ENCODE peak calls at places on chromosomes 5 and 9, in ten cellular contexts. D is suprapubic skin, L is right lobe of liver, J is adrenal gland, Y is IMR-90, A is HCT116, K is uterus, V is body of pancreas, F is GM12878, C is HepG2. B is an unnamed sample.
A peak's percentile ranks its signal among the peaks of the same experiment; 100 is the strongest.

GRCh38 chr9:130642926-130643325 is 21.5 kb upstream of the PRDM12 start:
- DNase-seq in A (no peak), K (no peak), F (no peak), Y (no peak), V (no peak), J (no peak), D (no peak), C (no peak), L (no peak), B (no peak)

GRCh38 chr9:99356512-99356971 is 134.5 kb downstream of the SEC61B start:
- DNase-seq in F (no peak), K (no peak), D (no peak), A (no peak), L (peak; percentile 98), Y (no peak), J (no peak), C (no peak), V (no peak), B (no peak)

GRCh38 chr9:99472240-99472915 is 250.3 kb downstream of the SEC61B start:
- DNase-seq in V (no peak), L (no peak), F (no peak), D (no peak), C (no peak), J (no peak), A (no peak), Y (no peak), K (no peak), B (no peak)

GRCh38 chr9:136667217-136667939 is 4.7 kb downstream of the EGFL7 start:
- DNase-seq in F (no peak), V (no peak), L (no peak), J (no peak), C (no peak), Y (no peak), A (no peak), K (no peak), D (no peak), B (no peak)

GRCh38 chr9:19464764-19465570 is 56.2 kb downstream of the ACER2 start:
- DNase-seq in K (peak; percentile 82), A (peak; percentile 49), C (peak; percentile 73), F (no peak), Y (peak; percentile 81), V (peak; percentile 94), J (peak; percentile 85), D (no peak), L (peak; percentile 79), B (peak; percentile 10)

GRCh38 chr9:75636427-75637045 is 253.9 kb upstream of the PCSK5 start:
- DNase-seq in V (no peak), J (no peak), F (no peak), A (no peak), L (no peak), D (no peak), C (no peak), Y (no peak), K (no peak), B (no peak)

GRCh38 chr5:115601709-115602584 is at the start of gene TICAM2:
- DNase-seq in F (peak; percentile 77), K (peak; percentile 64), D (peak; percentile 83), L (peak; percentile 81), V (peak; percentile 72), C (no peak), J (peak; percentile 85), A (no peak), Y (peak; percentile 67), B (peak; percentile 15)

GRCh38 chr5:173823721-173824567 is 64.2 kb upstream of the CPEB4 start:
- DNase-seq in C (peak; percentile 98), K (no peak), F (no peak), Y (peak; percentile 85), D (no peak), A (no peak), L (peak; percentile 91), J (peak; percentile 63), V (peak; percentile 64), B (no peak)

GRCh38 chr5:148615644-148616283 is 38.6 kb downstream of the HTR4 start:
- DNase-seq in D (no peak), A (no peak), K (no peak), J (no peak), C (no peak), Y (peak; percentile 11), L (no peak), V (no peak), F (no peak), B (no peak)

GRCh38 chr9:72656021-72656420 is 134.6 kb downstream of the TMC1 start:
- DNase-seq in D (no peak), J (no peak), V (no peak), F (no peak), Y (no peak), C (no peak), K (no peak), A (no peak), L (no peak), B (no peak)

GRCh38 chr9:130138791-130139190 is 33.4 kb upstream of the NCS1 start:
- DNase-seq in V (peak; percentile 38), C (no peak), K (peak; percentile 84), D (no peak), Y (peak; percentile 97), F (no peak), A (no peak), J (peak; percentile 95), L (no peak), B (no peak)

GRCh38 chr9:133862585-133863041 is 124.5 kb upstream of the SARDH start:
- DNase-seq in C (no peak), K (no peak), J (peak; percentile 75), D (no peak), Y (no peak), V (no peak), L (peak; percentile 69), A (no peak), F (no peak), B (no peak)

DNA sequence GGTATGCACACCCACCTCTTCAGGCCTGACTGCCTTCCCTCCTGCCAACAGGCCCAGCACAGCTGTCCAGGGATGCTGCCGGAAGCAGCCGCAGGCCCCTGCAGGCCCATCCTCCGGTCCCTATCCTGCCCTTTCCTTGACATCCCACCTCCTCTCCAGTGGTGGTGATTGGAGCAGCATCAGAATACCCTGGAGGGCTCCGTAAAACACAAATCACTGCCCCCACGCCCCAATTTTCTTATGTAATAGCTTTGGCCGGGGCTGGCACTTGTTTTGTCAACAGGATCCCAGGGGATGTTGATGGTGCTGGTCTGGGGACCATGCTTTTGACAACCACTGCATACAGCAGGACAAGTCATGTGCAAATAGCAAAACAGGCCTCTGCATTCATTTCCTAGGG is 274.5 kb downstream of the GADD45G start:
- DNase-seq in A (no peak), C (no peak), V (no peak), K (no peak), L (no peak), D (peak; percentile 71), J (peak; percentile 51), Y (no peak), F (no peak), B (no peak)
- H3K27ac ChIP-seq in A (no peak overlapping the region), C (no peak overlapping the region), V (no peak overlapping the region), K (no peak overlapping the region), L (peak overlapping the region; percentile 26), D (peak overlapping the region; percentile 38), J (peak overlapping the region; percentile 39), Y (no peak overlapping the region), F (no peak overlapping the region), B (no peak overlapping the region)

DNA sequence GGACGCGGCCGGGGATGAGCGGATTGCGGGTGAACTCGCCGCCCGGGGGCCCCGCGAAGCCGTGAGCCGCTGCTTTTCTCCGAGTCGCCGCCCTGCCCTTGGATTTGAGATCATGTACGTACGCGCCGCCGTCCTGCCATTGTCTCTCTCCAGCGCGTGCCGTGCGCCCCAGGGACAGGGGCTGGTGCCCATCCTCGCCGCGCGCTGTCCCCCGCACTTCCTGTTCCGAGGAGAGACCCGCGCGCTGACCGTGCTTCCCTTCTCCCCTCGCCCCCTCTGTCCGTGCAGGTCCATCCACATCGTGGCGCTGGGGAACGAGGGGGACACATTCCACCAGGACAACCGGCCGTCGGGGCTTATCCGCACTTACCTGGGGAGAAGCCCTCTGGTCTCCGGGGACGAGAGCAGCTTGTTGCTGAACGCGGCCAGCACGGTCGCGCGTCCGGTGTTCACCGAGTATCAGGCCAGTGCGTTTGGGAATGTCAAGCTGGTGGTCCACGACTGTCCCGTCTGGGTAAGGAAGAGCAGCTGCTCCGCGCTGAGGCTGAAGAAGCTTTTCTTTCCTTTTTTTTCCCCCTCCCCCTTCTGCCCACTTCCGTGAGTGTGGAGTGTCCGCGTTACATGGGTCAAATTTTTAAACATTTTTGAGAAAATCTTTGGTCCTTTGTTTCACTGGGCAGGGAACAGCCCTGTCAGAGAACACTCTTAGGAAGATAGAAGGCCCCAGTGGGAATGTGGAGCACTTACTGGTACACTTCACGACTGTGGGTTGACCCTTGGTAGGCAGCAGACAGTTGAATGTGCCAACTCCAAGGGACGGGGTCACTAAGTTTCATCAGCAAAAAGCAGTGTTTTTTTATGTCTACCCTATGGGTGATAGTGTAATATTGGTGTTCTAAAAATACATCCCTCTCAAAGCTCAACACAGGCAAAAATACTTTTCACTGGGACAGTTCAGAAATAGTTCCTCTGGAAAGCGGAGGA is 727 bp downstream of the RHOBTB3 start:
- DNase-seq in J (peak; percentile 72), A (no peak), D (peak; percentile 86), Y (peak; percentile 34), C (peak; percentile 20), L (peak; percentile 68), F (no peak), K (peak; percentile 49), V (peak; percentile 61), B (no peak)
- TF ChIP-seq POLR2A in J (no peak), A (peak; percentile 11), D (no peak), Y (no peak), C (no peak), L (no peak), F (peak; percentile 24), K (no peak), V (peak; percentile 48), B (no peak)

DNA sequence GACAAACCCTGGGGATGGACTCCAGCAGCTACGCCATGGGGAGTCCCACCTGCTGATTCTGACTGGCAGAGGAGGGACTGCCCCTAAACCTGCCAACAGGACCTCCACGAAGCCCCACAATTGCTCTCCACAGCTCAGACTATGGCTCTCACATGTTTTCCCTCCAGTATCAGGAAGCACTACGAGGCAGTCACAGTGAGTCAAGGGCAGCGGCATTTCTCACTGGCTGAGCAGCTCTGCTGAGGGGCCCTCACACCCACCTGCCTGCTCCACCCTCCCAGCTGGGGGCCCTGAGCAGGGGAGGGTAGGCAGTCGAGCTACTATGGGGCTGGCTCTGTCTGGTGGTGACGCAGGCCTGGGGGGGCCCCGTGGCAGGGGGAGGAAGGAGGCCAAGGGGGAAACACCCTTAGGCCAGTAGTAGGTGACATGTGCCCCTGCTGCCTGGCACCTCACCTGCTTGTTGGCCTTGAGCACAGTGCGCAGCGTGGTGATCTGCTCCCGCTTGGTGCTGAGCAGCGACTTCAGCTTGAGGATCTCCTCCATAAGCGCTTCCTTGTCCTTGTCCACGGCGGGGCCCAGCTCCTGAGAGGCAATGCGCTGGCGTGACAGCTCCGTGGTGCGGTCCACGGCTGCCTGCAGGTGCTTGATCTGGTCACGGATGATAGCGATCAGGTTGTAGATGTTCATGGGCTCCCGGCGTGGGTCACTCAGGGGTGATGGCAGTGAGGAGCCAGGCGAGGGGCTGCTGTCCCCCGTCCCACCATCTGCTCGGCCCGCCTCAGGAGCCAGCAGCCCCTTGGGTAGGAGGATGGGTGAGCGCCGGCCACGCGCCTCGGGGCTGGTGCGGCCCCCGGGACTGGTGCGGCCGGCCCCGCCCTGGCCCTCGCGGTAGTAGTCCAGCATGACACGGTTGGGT is 46.3 kb downstream of the BICD2 start:
- DNase-seq in Y (no peak), K (no peak), A (no peak), J (no peak), C (no peak), V (no peak), F (no peak), L (no peak), D (peak; percentile 74), B (no peak)
- H3K36me3 ChIP-seq in Y (peaks cover 78% of the 10 kb centered on the region), K (no peaks in the 10 kb centered on the region), A (peaks cover 43% of the 10 kb centered on the region), J (no peaks in the 10 kb centered on the region), C (peaks cover 49% of the 10 kb centered on the region), V (peaks cover 24% of the 10 kb centered on the region), F (peaks cover 73% of the 10 kb centered on the region), L (no peaks in the 10 kb centered on the region), D (peaks cover 86% of the 10 kb centered on the region), B (peaks cover 97% of the 10 kb centered on the region)

GRCh38 chr9:116837038-116837998 is 150.2 kb downstream of the TRIM32 start:
- DNase-seq in A (no peak), V (no peak), D (no peak), J (no peak), L (no peak), Y (no peak), C (no peak), F (no peak), K (no peak), B (no peak)
- H3K27ac ChIP-seq in A (no peak overlapping the region), V (no peak overlapping the region), D (peak overlapping the region; percentile 56), J (no peak overlapping the region), L (no peak overlapping the region), Y (no peak overlapping the region), C (no peak overlapping the region), F (no peak overlapping the region), K (no peak overlapping the region), B (peak overlapping the region; percentile 81)

B was measured in esophagus squamous epithelium.